ENCODE peak calls at places on chromosomes 3 and 15, in ten cellular contexts. D is lung; J is effector memory CD4-positive, alpha-beta T cell; M is mesothelial cell of epicardium; A is T-helper 1 cell; N is fibroblast of the aortic adventitia; L is stimulated activated CD4-positive, alpha-beta T cell treated with anti-CD3 and anti-CD28 coated beads, Interleukin-4, amount 100 ng/mL, for 48 hours; Z is A172; C is AG20443; X is activated naive CD8-positive, alpha-beta T cell treated with anti-CD3 and anti-CD28 coated beads, Interleukin-2, amount 50 U/mL, for 24 hours. E is an unnamed sample.

GRCh38 chr3:157077565-157077991 is 82.4 kb downstream of the CCNL1 start:
- DNase-seq in D (no peak), J (no peak), M (no peak), A (no peak), N (peak), L (no peak), Z (peak), C (peak), X (no peak), E (no peak)

GRCh38 chr3:127667119-127667681 is 5.6 kb upstream of the ABTB1 start:
- DNase-seq in D (no peak), J (no peak), M (no peak), A (no peak), N (no peak), L (no peak), Z (no peak), C (no peak), X (no peak), E (no peak)

GRCh38 chr3:165770781-165771180 is 66.4 kb downstream of the BCHE start:
- DNase-seq in D (no peak), J (no peak), M (no peak), A (no peak), N (no peak), L (no peak), Z (no peak), C (no peak), X (no peak), E (no peak)

GRCh38 chr3:21405671-21406667 is 345.0 kb downstream of the ZNF385D start:
- DNase-seq in D (no peak), J (no peak), M (no peak), A (no peak), N (no peak), L (no peak), Z (no peak), C (no peak), X (no peak), E (no peak)

GRCh38 chr15:63833246-63833696 is 477 bp downstream of the HERC1 start:
- DNase-seq in D (peak), J (peak), M (no peak), A (peak), N (no peak), L (peak), Z (no peak), C (peak), X (peak), E (peak)

GRCh38 chr15:81982808-81983207 is 63.0 kb downstream of the MEX3B start:
- DNase-seq in D (no peak), J (no peak), M (no peak), A (no peak), N (no peak), L (no peak), Z (no peak), C (no peak), X (no peak), E (no peak)

GRCh38 chr3:154120903-154121235 is 321 bp upstream of the ARHGEF26 start:
- DNase-seq in D (no peak), J (no peak), M (no peak), A (no peak), N (no peak), L (no peak), Z (no peak), C (no peak), X (no peak), E (no peak)

GRCh38 chr3:143795849-143796248 is 52.4 kb downstream of the SLC9A9 start:
- DNase-seq in D (no peak), J (no peak), M (no peak), A (no peak), N (no peak), L (no peak), Z (no peak), C (no peak), X (no peak), E (no peak)

GRCh38 chr15:65836665-65837064 is 32.6 kb upstream of the RAB11A start:
- DNase-seq in D (no peak), J (no peak), M (no peak), A (no peak), N (no peak), L (no peak), Z (no peak), C (no peak), X (no peak), E (peak)

GRCh38 chr15:43775411-43775965 is 1.3 kb downstream of the ELL3 start:
- DNase-seq in D (peak), J (no peak), M (no peak), A (no peak), N (peak), L (no peak), Z (peak), C (peak), X (no peak), E (peak)

GRCh38 chr3:19596408-19596807 is 337.6 kb downstream of the EFHB start:
- DNase-seq in D (no peak), J (no peak), M (no peak), A (no peak), N (no peak), L (no peak), Z (no peak), C (no peak), X (no peak), E (no peak)

GRCh38 chr3:107132674-107133073 is 244.6 kb upstream of the CCDC54 start:
- DNase-seq in D (no peak), J (no peak), M (no peak), A (no peak), N (no peak), L (no peak), Z (peak), C (no peak), X (no peak), E (no peak)

GRCh38 chr15:63601727-63602185 is 4.6 kb downstream of the FBXL22 start:
- DNase-seq in D (no peak), J (no peak), M (no peak), A (no peak), N (no peak), L (no peak), Z (no peak), C (no peak), X (no peak), E (peak)

GRCh38 chr15:75785771-75786563 is 57.3 kb upstream of the UBE2Q2 start:
- DNase-seq in D (no peak), J (no peak), M (no peak), A (no peak), N (no peak), L (no peak), Z (no peak), C (no peak), X (no peak), E (no peak)

E was measured in NCI-H774.